ENCODE peak calls at places on chromosomes 7 and 10, in five cellular contexts. N is esophagus squamous epithelium; F is PC-3; A is activated CD8-positive, alpha-beta T cell treated with anti-CD3 and anti-CD28 coated beads for 36 hours; C is astrocyte of the spinal cord. G is an unnamed sample.

GRCh38 chr10:14126697-14127440 is 203.9 kb downstream of the FRMD4A start:
- DNase-seq in N (no peak), F (peak), A (no peak), C (peak), G (no peak)

GRCh38 chr7:101626069-101626671 is 2.9 kb downstream of the MYL10 start:
- DNase-seq in N (no peak), F (no peak), A (no peak), C (no peak), G (no peak)

GRCh38 chr7:92613720-92614119 is 23.5 kb upstream of the FAM133B start:
- DNase-seq in N (no peak), F (no peak), A (no peak), C (no peak), G (no peak)

GRCh38 chr10:112732277-112732891 is 217.7 kb upstream of the TCF7L2 start:
- DNase-seq in N (no peak), F (peak), A (no peak), C (no peak), G (no peak)

GRCh38 chr7:4738711-4739527 is 36.5 kb upstream of the AP5Z1 start:
- DNase-seq in N (no peak), F (no peak), A (peak), C (peak), G (no peak)

GRCh38 chr10:22833353-22833752 is 94.5 kb upstream of the ARMC3 start:
- DNase-seq in N (no peak), F (no peak), A (no peak), C (no peak), G (no peak)

GRCh38 chr10:104641150-104642000 is at the start of gene SORCS3:
- DNase-seq in N (no peak), F (no peak), A (no peak), C (peak), G (no peak)

GRCh38 chr7:22582860-22583640 is 83.1 kb upstream of the STEAP1B start:
- DNase-seq in N (no peak), F (peak), A (no peak), C (peak), G (no peak)

GRCh38 chr10:90674927-90675326 is 182.9 kb downstream of the HTR7 start:
- DNase-seq in N (no peak), F (peak), A (no peak), C (peak), G (no peak)

GRCh38 chr7:65509368-65510186 is 135.9 kb downstream of the ZNF92 start:
- DNase-seq in N (no peak), F (peak), A (no peak), C (no peak), G (peak)

GRCh38 chr10:33478089-33478674 is 143.7 kb upstream of the NRP1 start:
- DNase-seq in N (no peak), F (no peak), A (no peak), C (no peak), G (no peak)

GRCh38 chr10:119165171-119166110 is at the start of gene SFXN4:
- DNase-seq in N (peak), F (peak), A (peak), C (peak), G (peak)

GRCh38 chr7:150322114-150322832 is 882 bp upstream of the LRRC61 start:
- DNase-seq in N (no peak), F (no peak), A (peak), C (no peak), G (no peak)

GRCh38 chr7:142391191-142391992 is 133.5 kb upstream of the PRSS58 start:
- DNase-seq in N (no peak), F (peak), A (peak), C (no peak), G (peak)

GRCh38 chr10:33132626-33133025 is 174.6 kb upstream of the ITGB1 start:
- DNase-seq in N (no peak), F (peak), A (peak), C (no peak), G (no peak)

GRCh38 chr7:88452648-88453047 is 146.0 kb upstream of the STEAP4 start:
- DNase-seq in N (no peak), F (no peak), A (no peak), C (no peak), G (no peak)

GRCh38 chr10:57741751-57742150 is 525.9 kb downstream of the IPMK start:
- DNase-seq in N (no peak), F (no peak), A (no peak), C (no peak), G (no peak)

GRCh38 chr10:101061814-101062230 is at the start of gene KAZALD1:
- DNase-seq in N (no peak), F (no peak), A (no peak), C (peak), G (no peak)

GRCh38 chr7:93044147-93044810 is 73.5 kb downstream of the SAMD9 start:
- DNase-seq in N (no peak), F (peak), A (no peak), C (peak), G (no peak)

GRCh38 chr10:76456190-76456589 is 1024.8 kb downstream of the LRMDA start:
- DNase-seq in N (no peak), F (peak), A (no peak), C (peak), G (no peak)

GRCh38 chr7:129615018-129615417 is 3.5 kb downstream of the NRF1 start:
- DNase-seq in N (no peak), F (no peak), A (peak), C (no peak), G (peak)

GRCh38 chr10:50991496-50992355 is 82.6 kb upstream of the PRKG1 start:
- DNase-seq in N (no peak), F (no peak), A (no peak), C (no peak), G (no peak)

DNA sequence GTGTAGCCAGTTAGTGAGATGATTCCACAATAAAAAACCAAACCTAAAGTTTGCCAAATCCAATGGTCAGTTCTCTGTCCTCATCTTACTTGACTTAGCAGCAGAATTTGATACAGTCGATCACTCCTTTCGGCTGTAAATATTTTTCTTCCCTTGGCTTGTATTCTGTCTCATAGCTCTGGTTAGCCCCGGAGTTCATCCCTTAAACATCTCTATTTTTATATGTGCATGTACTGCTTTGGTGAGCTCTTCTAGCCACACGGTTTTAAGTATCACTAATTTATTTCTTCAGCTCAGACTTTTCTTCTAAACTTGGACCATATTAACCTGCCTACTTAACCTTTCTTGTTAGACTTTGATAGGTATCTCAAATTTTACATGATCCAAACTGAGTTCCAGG is 17.8 kb upstream of the ASB15 start:
- DNase-seq in N (no peak), F (no peak), A (no peak), C (no peak), G (no peak)
- TF ChIP-seq CTCF in N (no peak), F (no peak), A (no peak), C (no peak), G (no peak)

GRCh38 chr7:107982463-107982862 is 20.5 kb downstream of the LAMB1 start:
- DNase-seq in N (no peak), F (no peak), A (no peak), C (no peak), G (no peak)

GRCh38 chr7:107981466-107981865 is 21.5 kb downstream of the LAMB1 start:
- DNase-seq in N (no peak), F (no peak), A (no peak), C (no peak), G (no peak)

GRCh38 chr7:107980171-107980570 is 22.8 kb downstream of the LAMB1 start:
- DNase-seq in N (no peak), F (no peak), A (no peak), C (no peak), G (no peak)

GRCh38 chr7:107980671-107981190 is 22.2 kb downstream of the LAMB1 start:
- DNase-seq in N (no peak), F (no peak), A (no peak), C (no peak), G (no peak)

DNA sequence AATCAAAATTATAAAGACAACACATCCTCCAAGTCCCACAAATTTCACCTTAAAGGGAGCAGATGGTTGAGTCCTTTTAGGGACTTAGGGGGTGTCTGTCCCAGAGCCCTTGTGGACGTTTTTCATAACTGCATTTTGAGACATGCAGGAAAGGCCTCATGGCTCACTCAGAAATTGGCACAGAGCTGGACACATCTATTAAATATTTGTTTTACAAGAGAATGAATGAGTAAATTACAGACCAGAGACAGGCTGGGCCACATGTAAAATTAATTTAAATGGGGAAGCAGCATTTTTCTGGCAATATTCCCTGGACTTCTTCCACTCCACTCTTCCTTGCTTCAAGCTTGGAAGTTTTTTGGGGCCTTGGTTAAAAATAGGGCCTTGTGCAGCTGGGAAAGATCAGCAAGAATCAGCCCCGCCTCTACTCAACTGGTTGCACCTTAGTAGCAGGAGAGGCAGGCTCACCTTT is 20.0 kb downstream of the LAMB1 start:
- DNase-seq in N (no peak), F (peak), A (no peak), C (peak), G (no peak)
- TF ChIP-seq CTCF in N (peak), F (peak), A (no peak), C (peak), G (no peak)

DNA sequence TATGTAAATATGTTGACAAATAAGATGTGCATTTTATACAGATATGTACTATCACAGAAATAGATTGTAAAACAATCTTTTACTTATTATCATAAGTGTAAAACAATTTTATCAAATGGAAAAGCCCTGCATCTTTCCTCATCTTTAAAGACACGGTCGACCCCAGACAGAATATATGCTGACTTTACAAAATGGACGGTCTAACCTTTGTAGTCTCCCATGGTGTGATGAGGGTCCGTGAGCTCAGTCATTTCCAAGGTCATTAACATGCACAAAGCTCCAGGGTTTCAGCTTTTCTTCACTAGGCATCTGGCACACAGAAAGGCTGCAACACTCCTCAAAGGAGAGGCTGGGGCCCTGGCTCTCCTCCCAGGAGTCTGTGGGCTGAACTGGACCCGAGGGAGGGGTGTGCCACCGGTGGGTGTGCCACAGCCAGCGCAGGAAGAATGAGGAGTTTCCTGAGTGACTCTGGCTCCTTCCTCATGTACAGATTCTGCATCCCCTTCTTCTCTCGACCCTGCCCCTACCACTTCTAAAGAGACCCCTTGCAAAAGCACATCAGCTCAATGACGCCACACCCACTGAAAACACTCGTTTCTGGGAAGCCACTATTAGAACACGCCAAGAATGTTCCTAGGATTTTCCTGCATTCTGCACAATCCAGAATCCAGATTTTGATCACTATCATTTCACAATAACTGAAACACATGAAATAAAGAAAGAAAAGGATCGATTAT is 26.2 kb upstream of the ABLIM1 start:
- DNase-seq in N (no peak), F (peak), A (no peak), C (peak), G (no peak)
- TF ChIP-seq CTCF in N (no peak), F (no peak), A (no peak), C (no peak), G (no peak)

GRCh38 chr10:85080934-85081333 is 752.5 kb downstream of the CCSER2 start:
- DNase-seq in N (no peak), F (no peak), A (no peak), C (no peak), G (no peak)
- TF ChIP-seq CTCF in N (no peak), F (no peak), A (no peak), C (no peak), G (no peak)